ENCODE peak calls at places on chromosome 16, in six cellular contexts. X is RWPE1, I is H54, A is neural crest cell, K is A673, V is NCI-H1694 treated with DMSO at 0.1 percent for 48 hours. U is an unnamed sample.

GRCh38 chr16:48365030-48365600 is 20.1 kb downstream of the SIAH1 start:
- DNase-seq in K (no peak), A (no peak), I (no peak), V (no peak), X (no peak), U (no peak)

GRCh38 chr16:35741546-35741945 is 2282.1 kb downstream of the TP53TG3F start:
- DNase-seq in K (no peak), I (no peak), A (no peak), V (no peak), X (no peak), U (no peak)

GRCh38 chr16:84537431-84538151 is 33.1 kb upstream of the MEAK7 start:
- DNase-seq in A (peak), K (no peak), X (no peak), I (no peak), V (no peak), U (peak)

GRCh38 chr16:19722981-19723380 is 4.9 kb downstream of the IQCK start:
- DNase-seq in X (no peak), A (no peak), K (peak), V (no peak), I (no peak), U (no peak)

GRCh38 chr16:86922311-86922710 is 344.0 kb downstream of the FOXL1 start:
- DNase-seq in A (no peak), I (no peak), V (no peak), K (no peak), X (no peak), U (no peak)

GRCh38 chr16:67934306-67935095 is 2.1 kb downstream of the PSMB10 start:
- DNase-seq in A (no peak), I (no peak), V (no peak), K (no peak), X (no peak), U (no peak)

GRCh38 chr16:2671741-2672140 is 10.6 kb upstream of the KCTD5 start:
- DNase-seq in V (no peak), X (no peak), I (no peak), K (no peak), A (no peak), U (no peak)

GRCh38 chr16:21101631-21102420 is 48.8 kb downstream of the DNAH3 start:
- DNase-seq in A (no peak), K (no peak), X (peak), V (no peak), I (no peak), U (no peak)

GRCh38 chr16:54921229-54921824 is 9.3 kb upstream of the IRX5 start:
- DNase-seq in I (no peak), V (peak), K (no peak), X (no peak), A (no peak), U (no peak)

GRCh38 chr16:57689772-57690558 is 4.6 kb upstream of the DRC7 start:
- DNase-seq in X (no peak), V (no peak), A (no peak), I (no peak), K (no peak), U (no peak)

GRCh38 chr16:69150146-69150865 is 17.9 kb downstream of the UTP4 start:
- DNase-seq in I (peak), A (peak), K (peak), V (peak), X (peak), U (no peak)

GRCh38 chr16:3638916-3639644 is 15.4 kb upstream of the DNASE1 start:
- DNase-seq in A (no peak), X (no peak), I (no peak), K (no peak), V (no peak), U (no peak)

GRCh38 chr16:685967-686366 is 1.8 kb upstream of the JMJD8 start:
- DNase-seq in X (no peak), V (no peak), K (no peak), A (peak), I (peak), U (no peak)

GRCh38 chr16:20884240-20884556 is 16.0 kb downstream of the DCUN1D3 start:
- DNase-seq in A (no peak), V (no peak), K (no peak), X (no peak), I (no peak), U (no peak)

U was measured in COLO829.